ENCODE peak calls at places on chromosomes 7 and 10, in five cellular contexts. Z is cardiac fibroblast, H is GM12865, K is gastrocnemius medialis, N is colonic mucosa. X is an unnamed sample.

GRCh38 chr10:77513783-77514331 is 123.8 kb downstream of the KCNMA1 start:
- DNase-seq in K (peak), H (no peak), N (peak), Z (peak), X (no peak)

GRCh38 chr7:85102813-85103350 is 84.0 kb downstream of the SEMA3D start:
- DNase-seq in H (no peak), N (no peak), K (no peak), Z (peak), X (no peak)

GRCh38 chr10:113019096-113019495 is 69.0 kb downstream of the TCF7L2 start:
- DNase-seq in K (no peak), H (no peak), N (no peak), Z (no peak), X (no peak)

GRCh38 chr10:77165445-77166316 is 471.9 kb downstream of the KCNMA1 start:
- DNase-seq in K (peak), N (peak), Z (peak), H (peak), X (peak)

GRCh38 chr10:12949248-12949647 is 52.3 kb downstream of the CCDC3 start:
- DNase-seq in K (no peak), N (no peak), Z (no peak), H (no peak), X (no peak)

GRCh38 chr10:15715619-15716227 is 4.0 kb downstream of the ITGA8 start:
- DNase-seq in K (no peak), N (no peak), H (no peak), Z (peak), X (no peak)

GRCh38 chr7:1508277-1508758 is 4.1 kb upstream of the INTS1 start:
- DNase-seq in K (no peak), N (no peak), Z (no peak), H (no peak), X (no peak)

GRCh38 chr7:32958046-32959025 is 1.1 kb downstream of the FKBP9 start:
- DNase-seq in K (no peak), H (no peak), Z (peak), N (peak), X (no peak)

GRCh38 chr10:113126506-113127192 is 176.6 kb downstream of the TCF7L2 start:
- DNase-seq in H (no peak), N (peak), Z (peak), K (peak), X (peak)

GRCh38 chr7:147833981-147834380 is 756.6 kb upstream of the C7orf33 start:
- DNase-seq in H (no peak), K (no peak), Z (no peak), N (no peak), X (no peak)

GRCh38 chr7:136062625-136063336 is 85.6 kb upstream of the MTPN start:
- DNase-seq in K (no peak), N (no peak), H (no peak), Z (no peak), X (no peak)

GRCh38 chr7:139683137-139683871 is 94.5 kb downstream of the HIPK2 start:
- DNase-seq in N (no peak), K (no peak), H (peak), Z (peak), X (no peak)

GRCh38 chr7:113199841-113200240 is 81.5 kb upstream of the SMIM30 start:
- DNase-seq in H (no peak), Z (peak), N (no peak), K (no peak), X (no peak)

GRCh38 chr10:56507033-56507432 is 146.0 kb upstream of the ZWINT start:
- DNase-seq in H (peak), K (no peak), Z (no peak), N (no peak), X (no peak)

GRCh38 chr7:137025469-137026175 is 157.2 kb downstream of the CHRM2 start:
- DNase-seq in N (no peak), Z (peak), K (no peak), H (no peak), X (no peak)

GRCh38 chr7:23468721-23469149 is 1.6 kb downstream of the IGF2BP3 start:
- DNase-seq in K (no peak), H (no peak), N (no peak), Z (peak), X (no peak)

GRCh38 chr7:114099337-114099736 is 180.5 kb upstream of the PPP1R3A start:
- DNase-seq in H (no peak), Z (no peak), K (no peak), N (no peak), X (no peak)

GRCh38 chr7:29471444-29472138 is 92.0 kb upstream of the PRR15 start:
- DNase-seq in N (peak), K (no peak), Z (no peak), H (no peak), X (no peak)

GRCh38 chr10:97081621-97082235 is 104.0 kb downstream of the SLIT1 start:
- DNase-seq in K (no peak), Z (peak), H (peak), N (peak), X (peak)

GRCh38 chr10:31621733-31622132 is 302.7 kb downstream of the ZEB1 start:
- DNase-seq in H (no peak), Z (no peak), K (no peak), N (no peak), X (no peak)

GRCh38 chr7:33903770-33904679 is 1.3 kb upstream of the BMPER start:
- DNase-seq in N (peak), Z (peak), K (no peak), H (no peak), X (peak)

GRCh38 chr7:114790526-114790925 is 131.4 kb upstream of the MDFIC start:
- DNase-seq in H (no peak), N (no peak), Z (no peak), K (no peak), X (no peak)

GRCh38 chr7:91046322-91047088 is 217.7 kb upstream of the FZD1 start:
- DNase-seq in H (no peak), N (no peak), Z (peak), K (no peak), X (no peak)

GRCh38 chr10:34405611-34406462 is 409.3 kb downstream of the PARD3 start:
- DNase-seq in K (no peak), N (no peak), H (no peak), Z (peak), X (no peak)

GRCh38 chr7:95527033-95527775 is 41.5 kb downstream of the ASB4 start:
- DNase-seq in Z (peak), K (peak), H (peak), N (peak), X (peak)

GRCh38 chr10:97771055-97771811 is 566 bp downstream of the SFRP5 start:
- DNase-seq in N (no peak), H (peak), K (no peak), Z (peak), X (no peak)

GRCh38 chr7:7738622-7739021 is 20.2 kb upstream of the RPA3 start:
- DNase-seq in K (no peak), Z (no peak), N (no peak), H (no peak), X (no peak)

GRCh38 chr7:24401628-24402593 is 117.9 kb downstream of the NPY start:
- DNase-seq in K (no peak), N (no peak), Z (peak), H (peak), X (peak)

GRCh38 chr10:121368347-121369025 is 229.8 kb downstream of the FGFR2 start:
- DNase-seq in H (peak), N (no peak), Z (no peak), K (no peak), X (no peak)

GRCh38 chr7:78090616-78091015 is 292.0 kb downstream of the PHTF2 start:
- DNase-seq in Z (no peak), H (no peak), K (no peak), N (no peak), X (no peak)

GRCh38 chr7:78099715-78100477 is 301.3 kb downstream of the PHTF2 start:
- DNase-seq in K (no peak), N (no peak), H (no peak), Z (peak), X (no peak)

GRCh38 chr7:78095549-78095948 is 297.0 kb downstream of the PHTF2 start:
- DNase-seq in K (no peak), Z (peak), N (no peak), H (no peak), X (no peak)
- TF ChIP-seq CTCF in K (no peak), Z (peak), N (no peak), H (no peak), X (no peak)

DNA sequence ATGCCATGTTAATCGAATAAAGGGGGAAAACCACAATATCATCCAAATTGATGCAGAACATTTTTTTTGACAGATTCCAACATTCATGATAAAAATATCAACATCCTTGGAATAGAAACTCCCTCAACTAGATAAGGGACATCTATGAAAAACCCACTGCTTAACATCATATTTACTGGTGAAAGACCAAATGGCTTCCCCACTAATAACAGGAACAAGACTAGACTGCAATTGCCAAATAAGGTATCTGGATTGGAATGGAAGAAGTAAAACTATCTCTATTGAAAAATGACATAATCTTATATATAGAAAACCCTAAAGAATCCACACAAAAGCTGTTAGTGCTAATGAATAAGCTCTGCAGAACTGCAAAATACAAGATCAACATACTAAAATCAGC is 27.8 kb downstream of the SMURF1 start:
- DNase-seq in K (no peak), H (no peak), N (no peak), Z (no peak), X (no peak)
- TF ChIP-seq CTCF in K (no peak), H (no peak), N (no peak), Z (no peak), X (no peak)

GRCh38 chr7:21367081-21367480 is 60.8 kb upstream of the SP4 start:
- DNase-seq in K (no peak), H (no peak), N (no peak), Z (no peak), X (no peak)

GRCh38 chr7:21367537-21367936 is 60.3 kb upstream of the SP4 start:
- DNase-seq in N (no peak), K (no peak), H (no peak), Z (no peak), X (no peak)

GRCh38 chr7:21368317-21368716 is 59.6 kb upstream of the SP4 start:
- DNase-seq in N (no peak), H (no peak), K (no peak), Z (no peak), X (no peak)

GRCh38 chr7:21371371-21371770 is 56.5 kb upstream of the SP4 start:
- DNase-seq in K (no peak), Z (no peak), H (peak), N (no peak), X (no peak)

DNA sequence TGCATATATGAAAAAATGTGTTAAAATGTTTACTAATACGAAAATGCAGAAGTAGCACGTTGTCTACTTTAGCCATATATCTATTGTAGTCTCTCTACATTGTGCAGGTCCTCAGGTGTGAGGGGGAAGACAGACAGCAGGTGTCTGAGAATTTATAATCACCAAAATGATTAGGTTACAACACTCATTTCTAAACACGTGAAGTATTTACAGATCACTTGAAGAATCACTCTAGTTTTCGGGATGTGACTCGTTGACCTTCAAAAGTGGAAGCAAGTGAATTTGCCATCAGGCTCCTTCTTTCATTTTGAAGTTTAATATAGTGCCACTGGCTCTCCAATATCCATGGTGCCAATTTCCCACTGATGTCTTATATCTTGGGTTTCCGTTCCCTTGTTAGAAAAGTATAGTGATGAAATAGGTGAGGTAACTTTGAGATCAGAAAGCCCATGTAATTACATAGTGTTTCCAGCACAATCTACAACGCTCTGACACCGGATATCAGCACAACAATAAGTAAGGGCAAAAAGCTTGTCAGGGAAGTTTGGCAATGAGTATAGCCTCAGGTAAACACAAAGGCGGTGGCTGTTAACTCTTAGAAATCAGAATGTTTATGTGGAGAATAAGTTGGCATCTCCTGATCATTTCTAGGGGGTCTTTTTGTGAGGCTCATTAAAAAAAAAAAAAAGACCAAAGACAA is 57.5 kb upstream of the SP4 start:
- DNase-seq in H (no peak), N (no peak), K (no peak), Z (no peak), X (no peak)
- TF ChIP-seq CTCF in H (no peak), N (no peak), K (no peak), Z (no peak), X (no peak)

DNA sequence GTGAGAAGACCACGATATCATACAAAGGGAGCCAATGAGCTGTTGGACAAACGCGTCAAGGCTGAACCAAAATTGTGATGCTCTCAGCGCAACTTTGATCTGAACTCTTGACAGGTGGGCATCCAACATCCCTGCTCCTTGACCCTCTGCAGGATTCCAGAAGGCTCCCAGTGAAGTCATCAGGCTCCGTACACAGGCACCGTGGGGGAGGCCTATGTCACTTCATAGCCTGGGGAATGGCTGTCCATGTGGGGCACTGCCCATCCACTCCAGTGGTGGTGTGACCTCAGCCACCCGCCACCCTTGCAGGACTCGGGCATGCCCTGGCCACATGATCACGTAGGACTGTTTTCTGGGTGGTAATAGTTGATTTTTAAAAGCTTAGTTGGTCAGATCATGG is 233.8 kb upstream of the GRB10 start:
- DNase-seq in N (no peak), K (no peak), H (no peak), Z (no peak), X (no peak)
- TF ChIP-seq CTCF in N (no peak), K (no peak), H (no peak), Z (no peak), X (no peak)

GRCh38 chr7:78924581-78924980 is 528.9 kb downstream of the MAGI2 start:
- DNase-seq in H (peak), N (no peak), Z (peak), K (no peak), X (no peak)
- TF ChIP-seq CTCF in H (peak), N (no peak), Z (no peak), K (no peak), X (no peak)